ENCODE peak calls at places on chromosomes 7 and 10, in four cellular contexts. Q is H9, O is H1, R is trophoblast cell. D is an unnamed sample. For H3K79me2, the result is how much of the 10 kb centered on the place peaks cover.

GRCh38 chr10:79898597-79899325 is 50.1 kb downstream of the SFTPD start:
- DNase-seq in Q (no peak), O (no peak), R (no peak), D (no peak)

GRCh38 chr10:102300289-102300843 is 55.0 kb downstream of the GBF1 start:
- DNase-seq in Q (no peak), O (no peak), R (no peak), D (no peak)

GRCh38 chr10:120727001-120727400 is 124.2 kb upstream of the WDR11 start:
- DNase-seq in Q (no peak), O (no peak), R (no peak), D (no peak)

GRCh38 chr7:93018666-93019065 is 99.1 kb downstream of the SAMD9 start:
- DNase-seq in Q (no peak), O (no peak), R (no peak), D (no peak)

GRCh38 chr7:87013841-87014191 is 45.6 kb downstream of the ELAPOR2 start:
- DNase-seq in Q (no peak), O (no peak), R (no peak), D (no peak)

GRCh38 chr10:97335188-97335619 is 675 bp upstream of the FRAT2 start:
- DNase-seq in Q (peak), O (no peak), R (no peak), D (no peak)

GRCh38 chr10:22832198-22832597 is 95.7 kb upstream of the ARMC3 start:
- DNase-seq in Q (no peak), O (no peak), R (no peak), D (no peak)

GRCh38 chr10:94061026-94061425 is 67.3 kb downstream of the PLCE1 start:
- DNase-seq in Q (no peak), O (no peak), R (no peak), D (no peak)

GRCh38 chr7:156968183-156968582 is 18.7 kb downstream of the NOM1 start:
- DNase-seq in Q (no peak), O (no peak), R (no peak), D (no peak)

GRCh38 chr10:72277340-72277995 is 3.7 kb downstream of the DDIT4 start:
- DNase-seq in Q (no peak), O (no peak), R (no peak), D (no peak)

GRCh38 chr10:13189946-13190345 is 28.6 kb downstream of the MCM10 start:
- DNase-seq in Q (no peak), O (no peak), R (no peak), D (no peak)

GRCh38 chr7:105204520-105204919 is 184.2 kb downstream of the SRPK2 start:
- DNase-seq in Q (no peak), O (no peak), R (no peak), D (no peak)

GRCh38 chr7:75989084-75989725 is 5.2 kb downstream of the TMEM120A start:
- DNase-seq in Q (no peak), O (no peak), R (no peak), D (peak)

GRCh38 chr10:22364407-22364806 is 19.1 kb downstream of the SPAG6 start:
- DNase-seq in Q (no peak), O (no peak), R (no peak), D (no peak)

GRCh38 chr7:74554178-74554577 is 100.5 kb downstream of the GTF2IRD1 start:
- DNase-seq in Q (no peak), O (no peak), R (no peak), D (no peak)

GRCh38 chr7:20227291-20227795 is 10.2 kb upstream of the MACC1 start:
- DNase-seq in Q (no peak), O (no peak), R (no peak), D (no peak)

GRCh38 chr10:49387029-49387428 is 8.9 kb downstream of the DRGX start:
- DNase-seq in Q (no peak), O (no peak), R (peak), D (no peak)

GRCh38 chr7:128444242-128444641 is 11.4 kb upstream of the HILPDA start:
- DNase-seq in Q (no peak), O (no peak), R (no peak), D (no peak)

GRCh38 chr7:156544919-156545715 is 95.5 kb upstream of the RNF32 start:
- DNase-seq in Q (no peak), O (no peak), R (no peak), D (peak)

GRCh38 chr10:99593312-99593711 is 26.9 kb downstream of the SLC25A28 start:
- DNase-seq in Q (no peak), O (no peak), R (no peak), D (no peak)

GRCh38 chr10:49187950-49188761 is at the start of gene TMEM273:
- DNase-seq in Q (no peak), O (no peak), R (peak), D (no peak)

DNA sequence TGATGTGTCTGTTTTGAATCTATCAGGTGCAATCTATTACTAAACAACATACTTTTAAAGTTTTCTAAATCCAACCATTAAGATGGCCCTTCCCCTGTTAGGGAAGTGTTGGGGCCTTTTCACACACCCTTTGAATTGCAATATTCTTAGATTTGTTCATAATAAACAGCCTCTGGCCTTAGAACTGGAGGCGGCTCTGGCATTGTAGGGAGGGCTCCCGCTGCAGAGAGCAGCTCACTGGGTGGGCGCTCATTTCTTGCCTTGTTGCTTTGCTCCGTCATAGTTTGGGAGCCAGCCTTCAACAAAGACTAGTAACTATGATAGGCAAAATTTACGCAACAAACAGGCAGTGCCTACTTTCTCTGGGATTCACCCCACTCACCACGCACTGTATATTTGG is 4.2 kb upstream of the HOXA10 start:
- DNase-seq in Q (peak), O (no peak), R (no peak), D (no peak)
- H3K4me2 ChIP-seq in Q (no peak), O (no peak), R (no peak), D (no peak)

GRCh38 chr10:103818765-103819374 is 36.5 kb downstream of the SH3PXD2A start:
- DNase-seq in Q (no peak), O (no peak), R (no peak), D (no peak)

GRCh38 chr10:103814104-103814503 is 41.3 kb downstream of the SH3PXD2A start:
- DNase-seq in Q (no peak), O (no peak), R (no peak), D (no peak)

GRCh38 chr10:103818110-103818509 is 37.3 kb downstream of the SH3PXD2A start:
- DNase-seq in Q (no peak), O (no peak), R (no peak), D (no peak)

GRCh38 chr10:103814626-103815370 is 40.6 kb downstream of the SH3PXD2A start:
- DNase-seq in Q (no peak), O (no peak), R (no peak), D (no peak)

DNA sequence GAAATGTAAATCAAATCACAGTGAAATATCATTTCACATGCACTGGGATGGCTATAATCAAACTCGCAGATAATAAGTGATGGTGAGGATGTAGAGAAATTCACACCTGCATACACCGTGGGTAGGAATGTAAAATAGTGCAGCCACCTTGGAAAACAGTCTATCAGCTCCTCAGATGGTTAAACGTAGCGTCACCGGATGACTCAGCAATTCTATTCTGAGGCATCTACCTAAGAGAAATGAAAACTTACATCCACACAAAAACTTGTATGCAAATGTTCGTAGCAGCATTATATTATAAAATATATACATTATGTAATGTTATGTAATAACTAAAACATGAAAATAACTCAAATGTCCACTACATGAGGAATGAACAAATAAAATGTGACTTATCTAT is 38.9 kb downstream of the SH3PXD2A start:
- DNase-seq in Q (no peak), O (no peak), R (peak), D (no peak)
- H3K79me2 ChIP-seq in Q (under half), O (under half), R (under half), D (under half)

DNA sequence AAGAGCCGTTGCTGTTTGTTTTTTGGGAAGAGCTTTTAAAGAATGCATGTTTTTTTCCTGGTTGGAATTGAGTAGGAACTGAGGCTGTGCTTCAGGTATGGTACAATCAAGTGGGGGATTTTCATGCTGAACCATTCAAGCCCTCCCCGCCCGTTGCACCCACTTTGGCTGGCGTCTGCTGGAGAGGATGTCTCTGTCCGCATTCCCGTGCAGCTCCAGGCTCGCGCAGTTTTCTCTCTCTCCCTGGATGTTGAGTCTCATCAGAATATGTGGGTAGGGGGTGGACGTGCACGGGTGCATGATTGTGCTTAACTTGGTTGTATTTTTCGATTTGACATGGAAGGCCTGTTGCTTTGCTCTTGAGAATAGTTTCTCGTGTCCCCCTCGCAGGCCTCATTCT is 31.6 kb downstream of the PFKFB3 start:
- DNase-seq in Q (no peak), O (no peak), R (no peak), D (no peak)
- H3K4ac ChIP-seq in Q (no peak), O (no peak), R (no peak), D (no peak)

DNA sequence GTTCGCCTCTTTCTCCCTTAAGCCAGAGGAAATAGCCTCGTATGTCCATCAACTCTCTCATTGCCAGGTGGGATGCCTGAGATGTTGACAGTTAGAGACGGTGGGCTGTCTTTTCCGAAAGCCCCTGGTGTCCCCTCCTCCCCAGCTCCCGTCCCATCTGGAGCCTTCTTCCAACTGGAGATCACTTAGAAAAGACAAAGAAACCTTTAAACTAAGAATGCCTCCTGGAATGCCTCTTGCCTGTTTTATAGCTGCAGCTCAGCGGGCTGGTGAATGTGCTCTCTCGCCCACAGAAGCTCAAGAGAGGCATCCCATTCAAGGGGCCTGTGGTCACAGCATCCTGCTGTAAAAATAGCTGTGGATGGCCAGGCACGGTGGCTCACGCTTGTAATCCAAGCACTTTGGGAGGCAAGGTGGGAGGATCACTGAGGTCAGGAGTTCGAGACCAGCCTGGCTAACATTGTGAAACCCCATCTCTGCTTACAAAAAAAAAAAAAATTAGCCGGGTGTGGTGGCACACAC is 5.2 kb upstream of the MYL10 start:
- DNase-seq in Q (no peak), O (no peak), R (no peak), D (no peak)
- H3K4me2 ChIP-seq in Q (no peak), O (no peak), R (no peak), D (no peak)

GRCh38 chr10:92867235-92867634 is 18.9 kb downstream of the EXOC6 start:
- DNase-seq in Q (no peak), O (no peak), R (no peak), D (no peak)

GRCh38 chr10:92873029-92873428 is 24.7 kb downstream of the EXOC6 start:
- DNase-seq in Q (no peak), O (no peak), R (no peak), D (no peak)

GRCh38 chr10:92868557-92868956 is 20.2 kb downstream of the EXOC6 start:
- DNase-seq in Q (no peak), O (no peak), R (no peak), D (no peak)
- H3K79me2 ChIP-seq in Q (under half), O (under half), R (under half), D (under half)